ENCODE peak calls at places on chromosome 13, in ten cellular contexts. J is IMR-90; V is hypothalamus; C is AG04450; A is NCI-H1930; S is activated CD8-positive, alpha-beta T cell treated with anti-CD3 and anti-CD28 coated beads for 36 hours; M is fibroblast of pulmonary artery; R is bronchial epithelial cell; Y is heart left ventricle; Q is T-helper 17 cell. N is an unnamed sample.

GRCh38 chr13:49759503-49759902 is 33.0 kb downstream of the KPNA3 start:
- DNase-seq in Q (no peak), C (no peak), Y (no peak), J (no peak), A (no peak), V (no peak), M (no peak), S (peak), R (no peak), N (peak)

GRCh38 chr13:51793570-51794273 is 10.2 kb downstream of the DHRS12 start:
- DNase-seq in R (peak), M (peak), Q (no peak), S (peak), Y (no peak), C (peak), A (no peak), J (peak), V (no peak), N (peak)

GRCh38 chr13:28679628-28680027 is 20.7 kb downstream of the POMP start:
- DNase-seq in Y (no peak), A (no peak), V (no peak), M (peak), S (no peak), R (peak), Q (no peak), J (peak), C (no peak), N (peak)

GRCh38 chr13:44015133-44015532 is 135.4 kb downstream of the LACC1 start:
- DNase-seq in S (no peak), Q (no peak), Y (no peak), V (no peak), C (no peak), J (no peak), A (no peak), R (no peak), M (no peak), N (no peak)

GRCh38 chr13:101690871-101691270 is 238.4 kb downstream of the ITGBL1 start:
- DNase-seq in A (no peak), J (no peak), R (no peak), Q (no peak), M (no peak), V (no peak), S (no peak), Y (no peak), C (no peak), N (no peak)

GRCh38 chr13:28049880-28050871 is 50.2 kb downstream of the FLT3 start:
- DNase-seq in Y (no peak), R (no peak), M (no peak), A (no peak), Q (no peak), C (no peak), S (no peak), V (no peak), J (no peak), N (no peak)

GRCh38 chr13:50130686-50131051 is 115.4 kb downstream of the KCNRG start:
- DNase-seq in Y (peak), V (no peak), S (peak), M (peak), R (peak), C (no peak), Q (peak), J (peak), A (no peak), N (peak)

GRCh38 chr13:100330662-100331061 is 241.8 kb downstream of the PCCA start:
- DNase-seq in A (no peak), Q (no peak), J (peak), R (peak), M (peak), Y (no peak), S (no peak), C (no peak), V (no peak), N (peak)

GRCh38 chr13:33388254-33388998 is 102.9 kb upstream of the STARD13 start:
- DNase-seq in V (no peak), J (no peak), A (no peak), Q (no peak), M (no peak), R (peak), C (no peak), Y (no peak), S (no peak), N (no peak)

GRCh38 chr13:44690376-44690775 is 114.2 kb upstream of the TSC22D1 start:
- DNase-seq in J (no peak), S (no peak), Y (no peak), R (no peak), A (no peak), V (no peak), C (no peak), Q (no peak), M (no peak), N (no peak)

GRCh38 chr13:40026174-40026585 is 370.7 kb downstream of the COG6 start:
- DNase-seq in S (peak), Q (no peak), R (no peak), Y (no peak), M (no peak), J (peak), A (no peak), V (no peak), C (no peak), N (peak)

GRCh38 chr13:76971215-76971614 is 20.7 kb upstream of the CLN5 start:
- DNase-seq in Q (no peak), M (no peak), Y (no peak), S (no peak), J (no peak), R (no peak), V (no peak), C (no peak), A (no peak), N (no peak)

GRCh38 chr13:32036131-32036695 is 4.6 kb downstream of the FRY start:
- DNase-seq in Y (no peak), R (no peak), Q (no peak), V (no peak), S (no peak), A (no peak), C (no peak), M (no peak), J (no peak), N (no peak)